ENCODE peak calls at places on chromosomes 5 and 9, in eight cellular contexts. C, L, F, V, K, P, B and E are unnamed samples.

GRCh38 chr5:59422026-59422941 is 471.2 kb downstream of the PDE4D start:
- DNase-seq in C (no peak), L (no peak), F (no peak), V (no peak), K (no peak), P (no peak), B (no peak), E (no peak)

GRCh38 chr9:76394896-76395244 is 644 bp upstream of the RFK start:
- DNase-seq in C (peak; percentile 73), L (no peak), F (peak; percentile 75), V (peak; percentile 63), K (peak; percentile 53), P (peak; percentile 54), B (no peak), E (no peak)

GRCh38 chr5:133246376-133247144 is 194.7 kb downstream of the HSPA4 start:
- DNase-seq in C (no peak), L (no peak), F (no peak), V (no peak), K (no peak), P (no peak), B (no peak), E (no peak)

GRCh38 chr5:91484662-91485061 is 101.5 kb upstream of the ARRDC3 start:
- DNase-seq in C (no peak), L (no peak), F (no peak), V (peak; percentile 21), K (no peak), P (no peak), B (no peak), E (no peak)

GRCh38 chr5:144121577-144121976 is 48.9 kb downstream of the YIPF5 start:
- DNase-seq in C (no peak), L (no peak), F (no peak), V (no peak), K (no peak), P (no peak), B (no peak), E (no peak)

GRCh38 chr9:224540-225520 is 10.2 kb downstream of the DOCK8 start:
- DNase-seq in C (no peak), L (no peak), F (peak; percentile 21), V (peak; percentile 95), K (no peak), P (no peak), B (no peak), E (no peak)

GRCh38 chr9:103407260-103407659 is 412.1 kb downstream of the CYLC2 start:
- DNase-seq in C (no peak), L (no peak), F (no peak), V (no peak), K (no peak), P (no peak), B (no peak), E (no peak)

GRCh38 chr9:12554636-12555035 is 138.5 kb upstream of the TYRP1 start:
- DNase-seq in C (no peak), L (no peak), F (no peak), V (peak; percentile 33), K (no peak), P (peak; percentile 45), B (no peak), E (no peak)

GRCh38 chr5:167916706-167917105 is 374.7 kb upstream of the WWC1 start:
- DNase-seq in C (no peak), L (no peak), F (no peak), V (peak; percentile 86), K (no peak), P (no peak), B (no peak), E (no peak)

GRCh38 chr9:123090956-123091355 is 57.5 kb downstream of the GPR21 start:
- DNase-seq in C (no peak), L (no peak), F (no peak), V (no peak), K (no peak), P (no peak), B (no peak), E (no peak)